ENCODE peak calls at places on chromosomes 12 and 14, in five cellular contexts. R is cardiac fibroblast; T is activated CD4-positive, alpha-beta T cell treated with anti-CD3 and anti-CD28 coated beads for 48 hours; L is PC-3; M is left ventricle myocardium superior. O is an unnamed sample.

GRCh38 chr14:99333841-99334240 is 61.8 kb upstream of the BCL11B start:
- DNase-seq in R (no peak), T (no peak), L (no peak), M (peak), O (no peak)

GRCh38 chr14:99829450-99829849 is 36.2 kb downstream of the EML1 start:
- DNase-seq in R (no peak), T (peak), L (no peak), M (no peak), O (no peak)

GRCh38 chr12:6284273-6284672 is 26.2 kb upstream of the PLEKHG6 start:
- DNase-seq in R (no peak), T (no peak), L (no peak), M (no peak), O (no peak)

GRCh38 chr12:70606001-70606400 is 31.2 kb downstream of the PTPRB start:
- DNase-seq in R (peak), T (no peak), L (peak), M (no peak), O (no peak)

GRCh38 chr12:99810718-99811593 is 163.4 kb downstream of the GARIN6 start:
- DNase-seq in R (peak), T (no peak), L (peak), M (no peak), O (no peak)

GRCh38 chr14:25048170-25049126 is 1.5 kb downstream of the STXBP6 start:
- DNase-seq in R (peak), T (no peak), L (peak), M (peak), O (no peak)

GRCh38 chr12:76519538-76519937 is 40.0 kb downstream of the OSBPL8 start:
- DNase-seq in R (peak), T (peak), L (peak), M (no peak), O (no peak)

GRCh38 chr14:100132161-100132902 is 27.1 kb downstream of the DEGS2 start:
- DNase-seq in R (no peak), T (no peak), L (no peak), M (no peak), O (no peak)

GRCh38 chr14:87899228-87899627 is 93.8 kb downstream of the GALC start:
- DNase-seq in R (no peak), T (no peak), L (no peak), M (no peak), O (no peak)

GRCh38 chr12:14961466-14962155 is at the start of gene ARHGDIB:
- DNase-seq in R (peak), T (peak), L (no peak), M (peak), O (no peak)

GRCh38 chr12:124938606-124939427 is 24.4 kb upstream of the UBC start:
- DNase-seq in R (peak), T (peak), L (peak), M (peak), O (peak)

GRCh38 chr14:63478024-63478423 is 65.2 kb downstream of the PPP2R5E start:
- DNase-seq in R (no peak), T (peak), L (no peak), M (no peak), O (no peak)

GRCh38 chr12:674272-674781 is 11.1 kb upstream of the NINJ2 start:
- DNase-seq in R (peak), T (peak), L (peak), M (no peak), O (no peak)

GRCh38 chr12:49641748-49642369 is 18.5 kb downstream of the PRPF40B start:
- DNase-seq in R (no peak), T (no peak), L (no peak), M (no peak), O (no peak)

GRCh38 chr14:101134851-101135486 is 231.4 kb upstream of the RTL1 start:
- DNase-seq in R (no peak), T (no peak), L (no peak), M (no peak), O (no peak)

GRCh38 chr14:102333795-102334415 is 14.4 kb downstream of the ZNF839 start:
- DNase-seq in R (no peak), T (no peak), L (no peak), M (no peak), O (no peak)

GRCh38 chr12:80504389-80505153 is 60.5 kb downstream of the PTPRQ start:
- DNase-seq in R (peak), T (no peak), L (no peak), M (no peak), O (no peak)

GRCh38 chr14:91980157-91980556 is 32.7 kb upstream of the FBLN5 start:
- DNase-seq in R (peak), T (no peak), L (peak), M (no peak), O (no peak)

GRCh38 chr12:107761502-107761904 is 566 bp upstream of the PRDM4 start:
- DNase-seq in R (no peak), T (no peak), L (peak), M (peak), O (no peak)

GRCh38 chr14:103562135-103562384 is 397 bp downstream of the BAG5 start:
- DNase-seq in R (no peak), T (no peak), L (peak), M (peak), O (no peak)

GRCh38 chr14:69726761-69727511 is 40.0 kb upstream of the SRSF5 start:
- DNase-seq in R (peak), T (peak), L (peak), M (peak), O (no peak)